ENCODE peak calls at places on chromosomes 7 and 10, in seven cellular contexts. S is cardiac muscle cell, A is GM12864, D is fibroblast of lung, W is upper lobe of left lung, R is AG10803, F is spleen. Y is an unnamed sample.

GRCh38 chr7:117143580-117143979 is 179.3 kb downstream of the WNT2 start:
- DNase-seq in S (no peak), A (no peak), D (peak), W (no peak), R (no peak), F (no peak), Y (peak)

GRCh38 chr7:1703475-1704325 is 33.6 kb downstream of the ELFN1 start:
- DNase-seq in S (no peak), A (no peak), D (no peak), W (no peak), R (no peak), F (peak), Y (no peak)

GRCh38 chr10:8417631-8418030 is 363.1 kb downstream of the GATA3 start:
- DNase-seq in S (no peak), A (no peak), D (no peak), W (no peak), R (no peak), F (no peak), Y (no peak)

GRCh38 chr7:27339478-27339877 is 96.9 kb downstream of the EVX1 start:
- DNase-seq in S (no peak), A (no peak), D (no peak), W (no peak), R (no peak), F (no peak), Y (peak)

GRCh38 chr7:65840446-65840845 is 32.4 kb upstream of the VKORC1L1 start:
- DNase-seq in S (no peak), A (no peak), D (no peak), W (peak), R (no peak), F (no peak), Y (peak)

GRCh38 chr7:39908141-39908540 is 41.9 kb upstream of the CDK13 start:
- DNase-seq in S (no peak), A (no peak), D (no peak), W (no peak), R (no peak), F (no peak), Y (no peak)

GRCh38 chr10:84337199-84337598 is 8.8 kb downstream of the CCSER2 start:
- DNase-seq in S (no peak), A (no peak), D (peak), W (no peak), R (peak), F (no peak), Y (peak)

GRCh38 chr10:55629792-55630490 is 731.1 kb downstream of the ZWINT start:
- DNase-seq in S (peak), A (no peak), D (peak), W (no peak), R (peak), F (peak), Y (peak)

GRCh38 chr7:106840342-106840741 is 24.7 kb upstream of the PIK3CG start:
- DNase-seq in S (no peak), A (no peak), D (peak), W (no peak), R (peak), F (no peak), Y (peak)

GRCh38 chr10:38605153-38605661 is 511.1 kb downstream of the ZNF37A start:
- DNase-seq in S (no peak), A (no peak), D (no peak), W (peak), R (no peak), F (no peak), Y (no peak)

GRCh38 chr10:89382757-89383156 is 4.9 kb downstream of the IFIT1B start:
- DNase-seq in S (no peak), A (no peak), D (no peak), W (no peak), R (no peak), F (no peak), Y (no peak)

GRCh38 chr7:75842836-75843446 is 29.3 kb upstream of the CCL24 start:
- DNase-seq in S (no peak), A (peak), D (peak), W (no peak), R (peak), F (no peak), Y (peak)

GRCh38 chr7:138987686-138988085 is 6.5 kb upstream of the KIAA1549 start:
- DNase-seq in S (no peak), A (no peak), D (no peak), W (no peak), R (no peak), F (no peak), Y (no peak)

GRCh38 chr10:46236537-46236887 is 50.3 kb upstream of the ANTXRL start:
- DNase-seq in S (no peak), A (no peak), D (no peak), W (no peak), R (no peak), F (peak), Y (no peak)

GRCh38 chr7:90530263-90530662 is 60.8 kb downstream of the PTTG1IP2 start:
- DNase-seq in S (no peak), A (no peak), D (peak), W (no peak), R (peak), F (no peak), Y (peak)

GRCh38 chr7:106377847-106378361 is 93.1 kb upstream of the NAMPT start:
- DNase-seq in S (no peak), A (no peak), D (no peak), W (no peak), R (no peak), F (no peak), Y (no peak)

GRCh38 chr7:94662548-94662947 is 6.6 kb upstream of the SGCE start:
- DNase-seq in S (no peak), A (no peak), D (no peak), W (no peak), R (no peak), F (no peak), Y (no peak)

GRCh38 chr10:122981066-122981464 is 864 bp downstream of the PSTK start:
- DNase-seq in S (peak), A (no peak), D (peak), W (no peak), R (peak), F (no peak), Y (peak)

GRCh38 chr7:90246184-90246583 is 1.2 kb downstream of the CFAP69 start:
- DNase-seq in S (peak), A (no peak), D (peak), W (no peak), R (peak), F (no peak), Y (peak)

GRCh38 chr7:114710495-114710894 is 211.4 kb upstream of the MDFIC start:
- DNase-seq in S (no peak), A (no peak), D (no peak), W (no peak), R (no peak), F (no peak), Y (no peak)

GRCh38 chr10:111347386-111348005 is 270.7 kb downstream of the ADRA2A start:
- DNase-seq in S (no peak), A (no peak), D (no peak), W (no peak), R (no peak), F (no peak), Y (no peak)

GRCh38 chr10:101261702-101262101 is 32.4 kb upstream of the LBX1 start:
- DNase-seq in S (no peak), A (no peak), D (no peak), W (no peak), R (no peak), F (no peak), Y (no peak)

GRCh38 chr7:122919643-122920181 is 33.5 kb upstream of the CADPS2 start:
- DNase-seq in S (no peak), A (no peak), D (no peak), W (no peak), R (no peak), F (no peak), Y (peak)

GRCh38 chr7:45162943-45163691 is 5.5 kb downstream of the RAMP3 start:
- DNase-seq in S (no peak), A (no peak), D (no peak), W (no peak), R (no peak), F (peak), Y (no peak)

GRCh38 chr10:127151541-127151940 is 44.9 kb downstream of the INSYN2A start:
- DNase-seq in S (no peak), A (no peak), D (peak), W (no peak), R (no peak), F (no peak), Y (peak)

DNA sequence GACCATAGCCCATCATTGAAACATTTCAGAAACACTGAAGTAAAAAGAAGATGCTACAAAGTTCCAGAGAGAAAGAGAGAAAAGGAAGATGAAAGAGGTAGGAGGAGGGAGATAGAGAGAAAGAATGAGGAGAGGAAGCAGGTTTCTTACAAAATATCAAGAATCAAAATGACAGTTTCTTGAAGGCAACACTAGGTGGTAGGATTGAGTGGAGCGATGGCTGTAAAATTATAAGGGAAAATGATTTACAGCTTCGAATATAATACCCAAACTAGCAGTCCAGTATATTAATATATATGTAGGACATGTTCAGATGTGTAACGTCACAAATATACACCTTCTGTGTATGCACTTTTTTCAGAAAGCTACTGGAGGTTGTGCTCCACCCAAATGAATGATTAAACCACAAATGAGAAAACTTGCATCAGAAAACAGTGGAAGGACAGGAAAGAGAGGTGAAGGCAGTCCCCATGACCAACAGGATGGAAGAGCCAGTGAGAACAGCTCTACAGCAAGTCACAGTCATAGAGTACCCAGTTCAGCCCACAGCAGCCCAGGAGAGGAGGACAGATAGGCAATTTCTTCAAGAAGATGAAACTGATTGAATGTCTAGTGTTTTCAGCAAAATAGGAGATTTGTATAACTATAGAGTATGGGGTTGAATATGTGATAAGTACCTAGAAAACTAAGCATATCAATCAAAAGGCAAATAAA is 151.5 kb upstream of the TARP start:
- DNase-seq in S (no peak), A (no peak), D (no peak), W (no peak), R (no peak), F (no peak), Y (peak)
- TF ChIP-seq CTCF in S (peak), A (no peak), D (peak), W (no peak), R (peak), F (no peak), Y (peak)

DNA sequence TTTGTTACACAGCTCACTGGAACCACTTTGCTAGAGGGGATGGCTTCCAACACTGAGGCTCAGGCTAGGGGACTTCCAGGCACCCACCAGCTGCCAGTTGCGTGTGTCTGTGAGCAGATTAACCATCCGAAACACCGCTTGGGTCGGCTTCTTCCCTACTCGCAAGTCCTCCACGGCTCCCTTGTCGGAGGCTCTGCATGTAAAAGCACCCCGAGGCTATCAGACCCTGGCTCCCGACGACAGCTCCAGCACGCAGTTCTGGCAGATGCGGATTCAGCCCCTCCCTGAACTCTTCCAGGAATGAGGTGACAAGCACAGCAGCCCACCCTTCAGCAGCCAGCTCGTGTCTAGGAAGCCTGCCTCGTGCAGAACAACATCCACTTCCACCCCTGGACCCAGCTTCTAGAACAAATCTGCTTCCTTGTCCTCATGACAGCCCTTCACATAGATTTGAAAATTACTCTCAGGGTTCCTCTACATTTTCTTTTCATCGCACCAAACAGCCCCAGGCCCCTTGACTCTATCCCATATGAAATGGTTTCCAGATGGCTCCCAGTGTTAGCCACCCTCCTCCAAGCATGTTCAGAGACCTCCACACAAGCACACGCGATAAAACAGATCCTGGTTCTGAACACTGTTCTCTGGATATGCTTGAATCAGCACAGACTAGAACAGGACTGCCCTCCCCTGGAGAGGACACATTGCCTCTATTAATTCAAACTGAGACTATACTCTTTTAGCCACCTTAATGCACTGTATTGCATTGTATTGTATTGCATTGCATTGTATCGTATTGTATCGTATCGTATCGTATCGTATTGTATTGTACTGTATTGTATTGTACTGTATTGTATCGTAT is 44.6 kb downstream of the SLIT1 start:
- DNase-seq in S (no peak), A (peak), D (no peak), W (no peak), R (no peak), F (peak), Y (no peak)
- H3K4me3 ChIP-seq in S (no peak), A (no peak), D (no peak), W (no peak), R (no peak), F (no peak), Y (no peak)

GRCh38 chr10:99804471-99804870 is 22.0 kb downstream of the ABCC2 start:
- DNase-seq in S (no peak), A (no peak), D (no peak), W (no peak), R (no peak), F (no peak), Y (no peak)

GRCh38 chr10:99798920-99799319 is 16.5 kb downstream of the ABCC2 start:
- DNase-seq in S (no peak), A (no peak), D (no peak), W (no peak), R (no peak), F (no peak), Y (no peak)

GRCh38 chr10:99796928-99797327 is 14.5 kb downstream of the ABCC2 start:
- DNase-seq in S (no peak), A (no peak), D (no peak), W (no peak), R (no peak), F (no peak), Y (no peak)

GRCh38 chr10:99798031-99798430 is 15.6 kb downstream of the ABCC2 start:
- DNase-seq in S (no peak), A (no peak), D (no peak), W (no peak), R (no peak), F (no peak), Y (no peak)

DNA sequence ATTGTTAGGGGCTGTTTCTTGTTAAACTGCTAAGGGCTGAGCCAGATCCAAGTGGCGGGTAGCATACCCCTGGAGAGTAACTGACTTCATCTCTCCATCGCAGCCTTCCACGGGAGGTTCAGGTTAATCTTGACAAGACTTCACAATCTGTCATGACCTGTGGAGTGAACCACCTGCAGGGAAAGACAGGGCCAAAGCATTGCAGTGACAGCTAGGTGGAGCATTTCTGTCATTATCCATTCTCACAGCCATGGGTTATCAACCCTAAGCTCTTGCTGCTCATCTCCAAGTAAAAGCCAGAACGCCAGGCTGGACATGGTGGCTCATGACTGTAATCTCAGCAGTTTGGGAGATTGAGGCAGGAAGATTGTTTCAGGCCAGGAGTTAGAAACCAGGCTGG is 17.2 kb downstream of the ABCC2 start:
- DNase-seq in S (no peak), A (no peak), D (no peak), W (no peak), R (no peak), F (no peak), Y (no peak)
- TF ChIP-seq CTCF in S (no peak), A (peak), D (no peak), W (no peak), R (no peak), F (no peak), Y (no peak)

GRCh38 chr7:103100348-103100747 is 25.4 kb downstream of the ARMC10 start:
- DNase-seq in S (no peak), A (no peak), D (no peak), W (no peak), R (no peak), F (no peak), Y (no peak)
- H3K4me3 ChIP-seq in S (no peak), A (no peak), D (no peak), W (no peak), R (no peak), F (no peak), Y (no peak)

DNA sequence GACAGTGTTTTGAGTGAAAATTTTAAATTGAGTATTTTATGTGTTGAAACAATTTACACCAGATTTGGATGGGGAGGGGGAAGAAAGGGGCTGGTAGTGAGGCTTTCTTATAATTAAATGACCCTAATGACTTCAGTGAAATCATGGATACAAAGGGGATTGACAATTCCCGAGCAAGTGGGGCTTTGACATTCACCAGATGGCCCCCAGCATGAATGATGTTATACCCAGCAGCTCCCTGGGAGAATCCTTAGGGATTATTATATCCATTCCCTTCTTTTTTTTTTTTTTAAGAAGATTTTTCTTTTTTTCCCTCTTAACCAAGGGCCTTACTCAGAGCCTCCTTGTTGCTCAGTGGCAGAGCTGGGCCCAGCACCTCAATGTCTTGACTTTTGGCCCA is 17.9 kb downstream of the PLPP4 start:
- DNase-seq in S (no peak), A (no peak), D (no peak), W (no peak), R (no peak), F (no peak), Y (no peak)
- TF ChIP-seq CTCF in S (no peak), A (no peak), D (no peak), W (no peak), R (no peak), F (no peak), Y (no peak)

DNA sequence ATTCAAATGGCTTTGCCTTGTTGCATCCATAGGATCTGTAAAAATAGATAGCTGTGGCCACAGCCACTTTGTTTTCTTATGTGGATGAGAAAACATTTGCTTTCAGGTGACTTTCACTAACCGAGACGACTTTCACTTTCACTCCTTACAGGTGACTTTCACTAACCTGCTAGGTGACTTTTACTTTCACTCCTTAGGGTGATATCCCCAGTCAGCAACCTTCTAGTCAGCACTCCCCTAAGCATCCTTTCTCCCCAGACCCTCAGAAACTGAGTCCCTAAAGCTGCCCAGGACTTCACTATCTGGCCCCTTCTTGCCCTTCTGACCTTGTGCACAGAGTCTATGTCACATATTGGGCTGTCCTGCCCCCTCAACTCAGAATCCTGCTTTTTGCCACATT is 177.5 kb downstream of the RELN start:
- DNase-seq in S (no peak), A (no peak), D (no peak), W (no peak), R (no peak), F (no peak), Y (no peak)
- H3K4me3 ChIP-seq in S (no peak), A (no peak), D (no peak), W (no peak), R (no peak), F (no peak), Y (no peak)

Y was measured in fibroblast of mammary gland.